ENCODE peak calls at places on chromosomes 5 and 9, in five cellular contexts. One of them, this sample, is unnamed.

GRCh38 chr9:21854594-21854993 is 52.2 kb downstream of the MTAP start:
- DNase-seq in bronchial epithelial cell: peak
- DNase-seq in SJSA1: no peak
- DNase-seq in NCI-H1436: no peak
- DNase-seq in activated CD4-positive, alpha-beta T cell treated with anti-CD3 and anti-CD28 coated beads, Interleukin-2, amount 50 U/mL, for 48 hours: no peak
- DNase-seq in this sample: no peak

GRCh38 chr9:96139592-96140251 is 162.3 kb downstream of the HSD17B3 start:
- DNase-seq in bronchial epithelial cell: peak
- DNase-seq in SJSA1: peak
- DNase-seq in NCI-H1436: no peak
- DNase-seq in activated CD4-positive, alpha-beta T cell treated with anti-CD3 and anti-CD28 coated beads, Interleukin-2, amount 50 U/mL, for 48 hours: no peak
- DNase-seq in this sample: no peak

GRCh38 chr9:133188006-133188842 is 20.8 kb downstream of the OBP2B start:
- DNase-seq in bronchial epithelial cell: peak
- DNase-seq in SJSA1: no peak
- DNase-seq in NCI-H1436: peak
- DNase-seq in activated CD4-positive, alpha-beta T cell treated with anti-CD3 and anti-CD28 coated beads, Interleukin-2, amount 50 U/mL, for 48 hours: no peak
- DNase-seq in this sample: no peak

GRCh38 chr5:94627191-94627590 is 8.7 kb downstream of the SLF1 start:
- DNase-seq in bronchial epithelial cell: no peak
- DNase-seq in SJSA1: no peak
- DNase-seq in NCI-H1436: no peak
- DNase-seq in activated CD4-positive, alpha-beta T cell treated with anti-CD3 and anti-CD28 coated beads, Interleukin-2, amount 50 U/mL, for 48 hours: no peak
- DNase-seq in this sample: no peak

GRCh38 chr5:34817558-34818351 is 21.2 kb upstream of the TTC23L start:
- DNase-seq in bronchial epithelial cell: no peak
- DNase-seq in SJSA1: no peak
- DNase-seq in NCI-H1436: no peak
- DNase-seq in activated CD4-positive, alpha-beta T cell treated with anti-CD3 and anti-CD28 coated beads, Interleukin-2, amount 50 U/mL, for 48 hours: no peak
- DNase-seq in this sample: peak

GRCh38 chr5:78613151-78613533 is 35.4 kb downstream of the LHFPL2 start:
- DNase-seq in bronchial epithelial cell: no peak
- DNase-seq in SJSA1: no peak
- DNase-seq in NCI-H1436: no peak
- DNase-seq in activated CD4-positive, alpha-beta T cell treated with anti-CD3 and anti-CD28 coated beads, Interleukin-2, amount 50 U/mL, for 48 hours: no peak
- DNase-seq in this sample: no peak

GRCh38 chr5:132462856-132463745 is 27.5 kb downstream of the IRF1 start:
- DNase-seq in bronchial epithelial cell: no peak
- DNase-seq in SJSA1: no peak
- DNase-seq in NCI-H1436: no peak
- DNase-seq in activated CD4-positive, alpha-beta T cell treated with anti-CD3 and anti-CD28 coated beads, Interleukin-2, amount 50 U/mL, for 48 hours: no peak
- DNase-seq in this sample: no peak

GRCh38 chr9:6575324-6575758 is 70.2 kb downstream of the GLDC start:
- DNase-seq in bronchial epithelial cell: no peak
- DNase-seq in SJSA1: no peak
- DNase-seq in NCI-H1436: no peak
- DNase-seq in activated CD4-positive, alpha-beta T cell treated with anti-CD3 and anti-CD28 coated beads, Interleukin-2, amount 50 U/mL, for 48 hours: no peak
- DNase-seq in this sample: no peak

GRCh38 chr9:137126786-137127185 is 12.2 kb upstream of the GRIN1 start:
- DNase-seq in bronchial epithelial cell: no peak
- DNase-seq in SJSA1: no peak
- DNase-seq in NCI-H1436: no peak
- DNase-seq in activated CD4-positive, alpha-beta T cell treated with anti-CD3 and anti-CD28 coated beads, Interleukin-2, amount 50 U/mL, for 48 hours: no peak
- DNase-seq in this sample: no peak

GRCh38 chr5:108727154-108727638 is 20.5 kb upstream of the FER start:
- DNase-seq in bronchial epithelial cell: peak
- DNase-seq in SJSA1: no peak
- DNase-seq in NCI-H1436: no peak
- DNase-seq in activated CD4-positive, alpha-beta T cell treated with anti-CD3 and anti-CD28 coated beads, Interleukin-2, amount 50 U/mL, for 48 hours: no peak
- DNase-seq in this sample: no peak

GRCh38 chr9:87651431-87651830 is 74.5 kb upstream of the CTSL start:
- DNase-seq in bronchial epithelial cell: no peak
- DNase-seq in SJSA1: no peak
- DNase-seq in NCI-H1436: no peak
- DNase-seq in activated CD4-positive, alpha-beta T cell treated with anti-CD3 and anti-CD28 coated beads, Interleukin-2, amount 50 U/mL, for 48 hours: no peak
- DNase-seq in this sample: no peak

GRCh38 chr5:142650881-142651280 is 35.0 kb downstream of the FGF1 start:
- DNase-seq in bronchial epithelial cell: no peak
- DNase-seq in SJSA1: peak
- DNase-seq in NCI-H1436: no peak
- DNase-seq in activated CD4-positive, alpha-beta T cell treated with anti-CD3 and anti-CD28 coated beads, Interleukin-2, amount 50 U/mL, for 48 hours: no peak
- DNase-seq in this sample: no peak

GRCh38 chr5:38078161-38078560 is 180.2 kb upstream of the EGFLAM start:
- DNase-seq in bronchial epithelial cell: peak
- DNase-seq in SJSA1: no peak
- DNase-seq in NCI-H1436: no peak
- DNase-seq in activated CD4-positive, alpha-beta T cell treated with anti-CD3 and anti-CD28 coated beads, Interleukin-2, amount 50 U/mL, for 48 hours: no peak
- DNase-seq in this sample: peak

GRCh38 chr5:39202594-39203290 is 16.6 kb downstream of the FYB1 start:
- DNase-seq in bronchial epithelial cell: no peak
- DNase-seq in SJSA1: no peak
- DNase-seq in NCI-H1436: no peak
- DNase-seq in activated CD4-positive, alpha-beta T cell treated with anti-CD3 and anti-CD28 coated beads, Interleukin-2, amount 50 U/mL, for 48 hours: no peak
- DNase-seq in this sample: no peak

GRCh38 chr5:175800656-175801081 is 70.7 kb upstream of the CPLX2 start:
- DNase-seq in bronchial epithelial cell: peak
- DNase-seq in SJSA1: no peak
- DNase-seq in NCI-H1436: no peak
- DNase-seq in activated CD4-positive, alpha-beta T cell treated with anti-CD3 and anti-CD28 coated beads, Interleukin-2, amount 50 U/mL, for 48 hours: no peak
- DNase-seq in this sample: peak

GRCh38 chr5:68251386-68251785 is 35.8 kb downstream of the PIK3R1 start:
- DNase-seq in bronchial epithelial cell: peak
- DNase-seq in SJSA1: no peak
- DNase-seq in NCI-H1436: no peak
- DNase-seq in activated CD4-positive, alpha-beta T cell treated with anti-CD3 and anti-CD28 coated beads, Interleukin-2, amount 50 U/mL, for 48 hours: peak
- DNase-seq in this sample: no peak

GRCh38 chr9:2613730-2614271 is 7.8 kb upstream of the VLDLR start:
- DNase-seq in bronchial epithelial cell: peak
- DNase-seq in SJSA1: no peak
- DNase-seq in NCI-H1436: no peak
- DNase-seq in activated CD4-positive, alpha-beta T cell treated with anti-CD3 and anti-CD28 coated beads, Interleukin-2, amount 50 U/mL, for 48 hours: no peak
- DNase-seq in this sample: no peak

GRCh38 chr5:79702606-79703380 is 13.2 kb downstream of the CMYA5 start:
- DNase-seq in bronchial epithelial cell: no peak
- DNase-seq in SJSA1: no peak
- DNase-seq in NCI-H1436: no peak
- DNase-seq in activated CD4-positive, alpha-beta T cell treated with anti-CD3 and anti-CD28 coated beads, Interleukin-2, amount 50 U/mL, for 48 hours: peak
- DNase-seq in this sample: no peak

GRCh38 chr5:34686762-34687268 is 30.7 kb downstream of the RAI14 start:
- DNase-seq in bronchial epithelial cell: peak
- DNase-seq in SJSA1: peak
- DNase-seq in NCI-H1436: no peak
- DNase-seq in activated CD4-positive, alpha-beta T cell treated with anti-CD3 and anti-CD28 coated beads, Interleukin-2, amount 50 U/mL, for 48 hours: no peak
- DNase-seq in this sample: peak

GRCh38 chr9:133950206-133950915 is 41.8 kb downstream of the VAV2 start:
- DNase-seq in bronchial epithelial cell: no peak
- DNase-seq in SJSA1: no peak
- DNase-seq in NCI-H1436: peak
- DNase-seq in activated CD4-positive, alpha-beta T cell treated with anti-CD3 and anti-CD28 coated beads, Interleukin-2, amount 50 U/mL, for 48 hours: no peak
- DNase-seq in this sample: no peak

GRCh38 chr9:34591911-34592866 is 2.7 kb upstream of the CNTFR start:
- DNase-seq in bronchial epithelial cell: no peak
- DNase-seq in SJSA1: no peak
- DNase-seq in NCI-H1436: no peak
- DNase-seq in activated CD4-positive, alpha-beta T cell treated with anti-CD3 and anti-CD28 coated beads, Interleukin-2, amount 50 U/mL, for 48 hours: no peak
- DNase-seq in this sample: no peak

GRCh38 chr9:121880343-121880742 is 212.8 kb downstream of the TTLL11 start:
- DNase-seq in bronchial epithelial cell: no peak
- DNase-seq in SJSA1: no peak
- DNase-seq in NCI-H1436: no peak
- DNase-seq in activated CD4-positive, alpha-beta T cell treated with anti-CD3 and anti-CD28 coated beads, Interleukin-2, amount 50 U/mL, for 48 hours: no peak
- DNase-seq in this sample: no peak

GRCh38 chr5:168301593-168302388 is 10.3 kb downstream of the WWC1 start:
- DNase-seq in bronchial epithelial cell: peak
- DNase-seq in SJSA1: no peak
- DNase-seq in NCI-H1436: no peak
- DNase-seq in activated CD4-positive, alpha-beta T cell treated with anti-CD3 and anti-CD28 coated beads, Interleukin-2, amount 50 U/mL, for 48 hours: no peak
- DNase-seq in this sample: no peak

GRCh38 chr9:35954942-35955546 is 2.9 kb downstream of the OR2S2 start:
- DNase-seq in bronchial epithelial cell: peak
- DNase-seq in SJSA1: peak
- DNase-seq in NCI-H1436: peak
- DNase-seq in activated CD4-positive, alpha-beta T cell treated with anti-CD3 and anti-CD28 coated beads, Interleukin-2, amount 50 U/mL, for 48 hours: peak
- DNase-seq in this sample: no peak

GRCh38 chr5:134561871-134562296 is 36.4 kb downstream of the JADE2 start:
- DNase-seq in bronchial epithelial cell: peak
- DNase-seq in SJSA1: peak
- DNase-seq in NCI-H1436: no peak
- DNase-seq in activated CD4-positive, alpha-beta T cell treated with anti-CD3 and anti-CD28 coated beads, Interleukin-2, amount 50 U/mL, for 48 hours: no peak
- DNase-seq in this sample: no peak

GRCh38 chr5:179207920-179208705 is 137.1 kb downstream of the ADAMTS2 start:
- DNase-seq in bronchial epithelial cell: no peak
- DNase-seq in SJSA1: no peak
- DNase-seq in NCI-H1436: no peak
- DNase-seq in activated CD4-positive, alpha-beta T cell treated with anti-CD3 and anti-CD28 coated beads, Interleukin-2, amount 50 U/mL, for 48 hours: no peak
- DNase-seq in this sample: no peak

GRCh38 chr9:96460877-96461276 is 10.9 kb downstream of the HABP4 start:
- DNase-seq in bronchial epithelial cell: no peak
- DNase-seq in SJSA1: no peak
- DNase-seq in NCI-H1436: no peak
- DNase-seq in activated CD4-positive, alpha-beta T cell treated with anti-CD3 and anti-CD28 coated beads, Interleukin-2, amount 50 U/mL, for 48 hours: no peak
- DNase-seq in this sample: no peak

GRCh38 chr5:43711496-43711895 is 108.5 kb downstream of the NNT start:
- DNase-seq in bronchial epithelial cell: peak
- DNase-seq in SJSA1: peak
- DNase-seq in NCI-H1436: no peak
- DNase-seq in activated CD4-positive, alpha-beta T cell treated with anti-CD3 and anti-CD28 coated beads, Interleukin-2, amount 50 U/mL, for 48 hours: no peak
- DNase-seq in this sample: peak

GRCh38 chr5:121144764-121145163 is 680.7 kb downstream of the PRR16 start:
- DNase-seq in bronchial epithelial cell: peak
- DNase-seq in SJSA1: no peak
- DNase-seq in NCI-H1436: no peak
- DNase-seq in activated CD4-positive, alpha-beta T cell treated with anti-CD3 and anti-CD28 coated beads, Interleukin-2, amount 50 U/mL, for 48 hours: no peak
- DNase-seq in this sample: no peak

GRCh38 chr5:57175586-57175985 is 1.7 kb downstream of the GPBP1 start:
- DNase-seq in bronchial epithelial cell: no peak
- DNase-seq in SJSA1: no peak
- DNase-seq in NCI-H1436: no peak
- DNase-seq in activated CD4-positive, alpha-beta T cell treated with anti-CD3 and anti-CD28 coated beads, Interleukin-2, amount 50 U/mL, for 48 hours: peak
- DNase-seq in this sample: no peak

GRCh38 chr9:93130861-93131481 is 3.1 kb downstream of the NINJ1 start:
- DNase-seq in bronchial epithelial cell: no peak
- DNase-seq in SJSA1: no peak
- DNase-seq in NCI-H1436: no peak
- DNase-seq in activated CD4-positive, alpha-beta T cell treated with anti-CD3 and anti-CD28 coated beads, Interleukin-2, amount 50 U/mL, for 48 hours: no peak
- DNase-seq in this sample: no peak

GRCh38 chr9:89878687-89879086 is 273.9 kb downstream of the GADD45G start:
- DNase-seq in bronchial epithelial cell: no peak
- DNase-seq in SJSA1: peak
- DNase-seq in NCI-H1436: peak
- DNase-seq in activated CD4-positive, alpha-beta T cell treated with anti-CD3 and anti-CD28 coated beads, Interleukin-2, amount 50 U/mL, for 48 hours: no peak
- DNase-seq in this sample: no peak

GRCh38 chr9:82513242-82513750 is 524.7 kb downstream of the SPATA31D1 start:
- DNase-seq in bronchial epithelial cell: no peak
- DNase-seq in SJSA1: no peak
- DNase-seq in NCI-H1436: no peak
- DNase-seq in activated CD4-positive, alpha-beta T cell treated with anti-CD3 and anti-CD28 coated beads, Interleukin-2, amount 50 U/mL, for 48 hours: no peak
- DNase-seq in this sample: no peak

GRCh38 chr5:62977641-62978040 is 399.0 kb downstream of the LRRC70 start:
- DNase-seq in bronchial epithelial cell: no peak
- DNase-seq in SJSA1: no peak
- DNase-seq in NCI-H1436: no peak
- DNase-seq in activated CD4-positive, alpha-beta T cell treated with anti-CD3 and anti-CD28 coated beads, Interleukin-2, amount 50 U/mL, for 48 hours: no peak
- DNase-seq in this sample: no peak

GRCh38 chr5:150122536-150123481 is 32.8 kb downstream of the PDGFRB start:
- DNase-seq in bronchial epithelial cell: no peak
- DNase-seq in SJSA1: no peak
- DNase-seq in NCI-H1436: no peak
- DNase-seq in activated CD4-positive, alpha-beta T cell treated with anti-CD3 and anti-CD28 coated beads, Interleukin-2, amount 50 U/mL, for 48 hours: no peak
- DNase-seq in this sample: no peak

GRCh38 chr5:17252543-17252942 is 35.1 kb downstream of the BASP1 start:
- DNase-seq in bronchial epithelial cell: peak
- DNase-seq in SJSA1: no peak
- DNase-seq in NCI-H1436: no peak
- DNase-seq in activated CD4-positive, alpha-beta T cell treated with anti-CD3 and anti-CD28 coated beads, Interleukin-2, amount 50 U/mL, for 48 hours: no peak
- DNase-seq in this sample: no peak